ENCODE peak calls at places on chromosomes 3 and 15, in six cellular contexts. M, U, T, I, A and Y are unnamed samples.

GRCh38 chr3:7038394-7038793 is 177.5 kb downstream of the GRM7 start:
- DNase-seq in M (no peak), U (no peak), T (no peak), I (no peak), A (no peak), Y (no peak)

GRCh38 chr3:40975711-40976121 is 223.6 kb upstream of the CTNNB1 start:
- DNase-seq in M (no peak), U (peak; percentile 39), T (no peak), I (no peak), A (no peak), Y (peak; percentile 60)

GRCh38 chr15:75229191-75230015 is 27.7 kb downstream of the C15orf39 start:
- DNase-seq in M (no peak), U (peak; percentile 31), T (no peak), I (no peak), A (no peak), Y (no peak)

GRCh38 chr3:42851228-42851834 is 24.3 kb downstream of the CYP8B1 start:
- DNase-seq in M (no peak), U (no peak), T (no peak), I (no peak), A (no peak), Y (no peak)

GRCh38 chr15:61227269-61228024 is 1.7 kb downstream of the RORA start:
- DNase-seq in M (no peak), U (peak; percentile 62), T (no peak), I (no peak), A (peak; percentile 20), Y (peak; percentile 10)

GRCh38 chr3:53753518-53754183 is 92.6 kb downstream of the CHDH start:
- DNase-seq in M (no peak), U (no peak), T (peak; percentile 18), I (no peak), A (no peak), Y (no peak)

GRCh38 chr3:187015903-187016638 is 85.7 kb downstream of the ST6GAL1 start:
- DNase-seq in M (no peak), U (no peak), T (peak; percentile 82), I (no peak), A (peak; percentile 26), Y (no peak)

GRCh38 chr3:111850481-111850880 is 8.6 kb upstream of the PHLDB2 start:
- DNase-seq in M (no peak), U (peak; percentile 52), T (no peak), I (no peak), A (no peak), Y (no peak)

GRCh38 chr15:62545392-62546227 is 380.5 kb upstream of the C2CD4B start:
- DNase-seq in M (peak; percentile 62), U (peak; percentile 80), T (no peak), I (no peak), A (peak; percentile 59), Y (peak; percentile 67)

GRCh38 chr3:127570520-127570919 is 20.0 kb downstream of the TPRA1 start:
- DNase-seq in M (no peak), U (no peak), T (no peak), I (no peak), A (no peak), Y (no peak)

GRCh38 chr3:37170097-37170496 is 4.3 kb downstream of the LRRFIP2 start:
- DNase-seq in M (no peak), U (no peak), T (no peak), I (no peak), A (peak; percentile 53), Y (no peak)

GRCh38 chr3:185728630-185729334 is 96.1 kb downstream of the IGF2BP2 start:
- DNase-seq in M (no peak), U (peak; percentile 68), T (no peak), I (no peak), A (no peak), Y (no peak)

GRCh38 chr3:158379517-158379916 is 191.5 kb upstream of the MLF1 start:
- DNase-seq in M (no peak), U (no peak), T (no peak), I (no peak), A (no peak), Y (no peak)

GRCh38 chr3:42118762-42119361 is 27.7 kb downstream of the TRAK1 start:
- DNase-seq in M (no peak), U (peak; percentile 37), T (peak; percentile 83), I (no peak), A (no peak), Y (no peak)

GRCh38 chr3:134666885-134667284 is 16.1 kb upstream of the KY start:
- DNase-seq in M (no peak), U (no peak), T (no peak), I (no peak), A (no peak), Y (no peak)

GRCh38 chr3:110731148-110731547 is 340.5 kb upstream of the NECTIN3 start:
- DNase-seq in M (no peak), U (peak; percentile 49), T (no peak), I (no peak), A (no peak), Y (no peak)

GRCh38 chr3:66425032-66425431 is 75.8 kb downstream of the LRIG1 start:
- DNase-seq in M (no peak), U (no peak), T (no peak), I (no peak), A (no peak), Y (peak; percentile 71)

GRCh38 chr15:31435891-31436628 is 109.4 kb downstream of the KLF13 start:
- DNase-seq in M (peak; percentile 75), U (no peak), T (peak; percentile 38), I (no peak), A (peak; percentile 56), Y (no peak)

GRCh38 chr15:35305906-35306305 is 220.8 kb upstream of the NANOGP8 start:
- DNase-seq in M (no peak), U (peak; percentile 18), T (no peak), I (no peak), A (no peak), Y (no peak)

GRCh38 chr3:57141719-57142118 is 23.4 kb downstream of the IL17RD start:
- DNase-seq in M (no peak), U (no peak), T (no peak), I (no peak), A (no peak), Y (no peak)
- TF ChIP-seq CTCF in M (no peak), U (no peak), T (peak; percentile 39), I (no peak), A (no peak), Y (no peak)

DNA sequence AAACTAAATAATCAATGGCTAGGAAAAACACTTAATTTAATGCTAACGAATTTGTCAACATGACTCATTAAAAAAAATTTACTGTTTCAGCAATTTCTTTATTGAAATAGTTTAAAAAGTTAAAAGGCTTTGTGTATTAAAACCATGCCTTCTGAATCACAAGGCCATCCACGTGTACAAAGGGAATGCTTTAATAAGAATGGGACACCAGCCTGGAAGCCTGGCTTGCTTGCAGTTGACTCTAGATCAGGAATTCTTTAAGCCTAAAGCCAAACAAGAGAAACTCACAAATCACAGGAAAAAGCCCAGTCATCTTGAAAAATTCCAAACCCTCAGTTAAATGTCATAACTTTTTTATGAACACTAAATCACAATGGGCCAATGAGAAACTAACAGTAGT is 137.6 kb downstream of the PEAK1 start:
- DNase-seq in M (peak; percentile 43), U (peak; percentile 48), T (no peak), I (no peak), A (no peak), Y (peak; percentile 21)
- H3K27ac ChIP-seq in M (no peak overlapping the region), U (no peak overlapping the region), T (no peak overlapping the region), I (no peak overlapping the region), A (no peak overlapping the region), Y (no peak overlapping the region)

GRCh38 chr3:14418670-14419250 is 16.4 kb downstream of the SLC6A6 start:
- DNase-seq in M (peak; percentile 57), U (no peak), T (no peak), I (no peak), A (peak; percentile 57), Y (no peak)
- H3K4me1 ChIP-seq in M (no peaks in the 10 kb centered on the region), U (peaks cover 1% of the 10 kb centered on the region), T (peaks cover 25% of the 10 kb centered on the region), I (peaks cover 49% of the 10 kb centered on the region), A (peaks cover 13% of the 10 kb centered on the region), Y (peaks cover 6% of the 10 kb centered on the region)

DNA sequence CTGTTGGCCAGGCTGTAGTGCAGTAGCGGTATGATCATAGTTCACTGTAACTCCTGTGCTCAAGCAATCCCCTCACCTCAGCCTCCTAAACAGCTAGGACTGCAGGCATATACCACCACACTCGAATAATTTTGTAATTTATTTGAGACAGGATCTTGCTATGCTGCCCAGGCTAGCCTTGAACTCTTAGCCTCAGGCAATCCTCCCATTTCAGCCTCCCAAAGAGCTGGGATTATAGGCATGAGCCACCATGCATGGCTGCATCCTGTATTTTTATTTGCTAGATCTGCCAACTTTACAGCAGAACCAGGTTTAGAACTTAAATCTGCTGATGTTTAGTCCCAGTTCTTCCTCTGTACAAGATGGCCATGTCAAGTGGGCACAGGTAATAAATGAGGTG is 69.6 kb downstream of the ERC2 start:
- DNase-seq in M (no peak), U (no peak), T (no peak), I (no peak), A (no peak), Y (no peak)
- TF ChIP-seq CTCF in M (no peak), U (no peak), T (no peak), I (no peak), A (no peak), Y (no peak)

GRCh38 chr3:155581579-155581978 is 163.3 kb downstream of the PLCH1 start:
- DNase-seq in M (no peak), U (no peak), T (no peak), I (no peak), A (no peak), Y (no peak)

GRCh38 chr3:155585384-155585783 is 159.5 kb downstream of the PLCH1 start:
- DNase-seq in M (no peak), U (no peak), T (no peak), I (no peak), A (no peak), Y (no peak)
- H3K27ac ChIP-seq in M (no peak overlapping the region), U (no peak overlapping the region), T (no peak overlapping the region), I (no peak overlapping the region), A (no peak overlapping the region), Y (no peak overlapping the region)

DNA sequence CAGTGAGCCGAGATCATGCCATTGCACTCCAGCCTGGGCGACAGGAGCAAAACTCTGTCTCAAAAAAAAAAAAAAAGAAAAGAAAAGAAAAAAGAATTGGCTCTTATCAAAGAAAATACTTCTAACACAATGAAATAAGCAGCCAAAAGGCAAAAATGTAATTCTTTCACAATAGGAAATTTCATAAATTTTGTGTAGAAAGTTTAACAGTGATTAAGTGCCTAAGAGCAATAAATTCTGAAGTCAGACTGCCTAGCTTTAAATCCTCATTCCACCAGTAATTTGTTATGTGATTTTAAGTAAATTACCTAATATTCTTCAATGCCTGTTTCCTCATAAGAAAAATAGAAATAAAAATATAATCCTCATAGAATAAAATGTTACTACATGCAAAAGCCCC is 24.6 kb downstream of the HLTF start:
- DNase-seq in M (no peak), U (peak; percentile 49), T (no peak), I (no peak), A (no peak), Y (no peak)
- H3K4me1 ChIP-seq in M (no peaks in the 10 kb centered on the region), U (no peaks in the 10 kb centered on the region), T (no peaks in the 10 kb centered on the region), I (no peaks in the 10 kb centered on the region), A (no peaks in the 10 kb centered on the region), Y (no peaks in the 10 kb centered on the region)